ENCODE peak calls at places on chromosomes 11 and 22, in six cellular contexts. One of them, this sample, is unnamed.

GRCh38 chr22:29992341-29993275 is 87.7 kb upstream of the HORMAD2 start:
- DNase-seq in iPS DF 6.9: no peak
- DNase-seq in RWPE2: no peak
- DNase-seq in CD8-positive, alpha-beta T cell: no peak
- DNase-seq in SJSA1: no peak
- DNase-seq in GM23338: peak; percentile 41
- DNase-seq in this sample: no peak

GRCh38 chr22:49025791-49026475 is 801.7 kb downstream of the BRD1 start:
- DNase-seq in GM23338: no peak
- DNase-seq in RWPE2: no peak
- DNase-seq in CD8-positive, alpha-beta T cell: no peak
- DNase-seq in iPS DF 6.9: no peak
- DNase-seq in SJSA1: no peak
- DNase-seq in this sample: no peak

GRCh38 chr22:23531283-23531921 is 48.7 kb downstream of the IGLL1 start:
- DNase-seq in CD8-positive, alpha-beta T cell: no peak
- DNase-seq in GM23338: no peak
- DNase-seq in SJSA1: no peak
- DNase-seq in iPS DF 6.9: no peak
- DNase-seq in RWPE2: peak; percentile 43
- DNase-seq in this sample: no peak

GRCh38 chr11:86660011-86660595 is 12.3 kb downstream of the ME3 start:
- DNase-seq in SJSA1: no peak
- DNase-seq in GM23338: no peak
- DNase-seq in iPS DF 6.9: no peak
- DNase-seq in RWPE2: no peak
- DNase-seq in CD8-positive, alpha-beta T cell: no peak
- DNase-seq in this sample: no peak

GRCh38 chr11:12889243-12889642 is 119.9 kb upstream of the RASSF10 start:
- DNase-seq in CD8-positive, alpha-beta T cell: no peak
- DNase-seq in iPS DF 6.9: no peak
- DNase-seq in GM23338: no peak
- DNase-seq in RWPE2: no peak
- DNase-seq in SJSA1: no peak
- DNase-seq in this sample: no peak

GRCh38 chr11:50412832-50413231 is 380.2 kb downstream of the OR4C45 start:
- DNase-seq in CD8-positive, alpha-beta T cell: no peak
- DNase-seq in GM23338: no peak
- DNase-seq in RWPE2: no peak
- DNase-seq in iPS DF 6.9: no peak
- DNase-seq in SJSA1: no peak
- DNase-seq in this sample: no peak

GRCh38 chr11:111378773-111379499 is at the start of gene POU2AF1:
- DNase-seq in RWPE2: no peak
- DNase-seq in GM23338: peak; percentile 48
- DNase-seq in iPS DF 6.9: no peak
- DNase-seq in SJSA1: no peak
- DNase-seq in CD8-positive, alpha-beta T cell: peak; percentile 46
- DNase-seq in this sample: no peak

GRCh38 chr11:2305862-2306823 is 4.3 kb downstream of the TSPAN32 start:
- DNase-seq in GM23338: no peak
- DNase-seq in SJSA1: peak; percentile 97
- DNase-seq in RWPE2: peak; percentile 19
- DNase-seq in iPS DF 6.9: no peak
- DNase-seq in CD8-positive, alpha-beta T cell: no peak
- DNase-seq in this sample: no peak

GRCh38 chr11:11520231-11521015 is 101.4 kb downstream of the GALNT18 start:
- DNase-seq in RWPE2: no peak
- DNase-seq in GM23338: peak; percentile 23
- DNase-seq in SJSA1: no peak
- DNase-seq in CD8-positive, alpha-beta T cell: no peak
- DNase-seq in iPS DF 6.9: no peak
- DNase-seq in this sample: no peak

GRCh38 chr22:46076651-46077339 is 73.5 kb upstream of the PPARA start:
- DNase-seq in GM23338: peak; percentile 54
- DNase-seq in SJSA1: peak; percentile 95
- DNase-seq in CD8-positive, alpha-beta T cell: no peak
- DNase-seq in iPS DF 6.9: no peak
- DNase-seq in RWPE2: peak; percentile 64
- DNase-seq in this sample: no peak

GRCh38 chr11:117384045-117384444 is 56.4 kb downstream of the CEP164 start:
- DNase-seq in RWPE2: no peak
- DNase-seq in CD8-positive, alpha-beta T cell: no peak
- DNase-seq in GM23338: no peak
- DNase-seq in iPS DF 6.9: no peak
- DNase-seq in SJSA1: no peak
- DNase-seq in this sample: no peak

GRCh38 chr11:120832609-120833221 is 191.2 kb upstream of the TBCEL start:
- DNase-seq in iPS DF 6.9: no peak
- DNase-seq in GM23338: peak; percentile 36
- DNase-seq in RWPE2: no peak
- DNase-seq in CD8-positive, alpha-beta T cell: no peak
- DNase-seq in SJSA1: no peak
- DNase-seq in this sample: no peak

GRCh38 chr22:27490080-27490479 is 311.5 kb downstream of the MN1 start:
- DNase-seq in iPS DF 6.9: no peak
- DNase-seq in CD8-positive, alpha-beta T cell: no peak
- DNase-seq in SJSA1: no peak
- DNase-seq in RWPE2: no peak
- DNase-seq in GM23338: no peak
- DNase-seq in this sample: no peak

GRCh38 chr11:3944198-3944597 is 88.7 kb downstream of the STIM1 start:
- DNase-seq in CD8-positive, alpha-beta T cell: no peak
- DNase-seq in GM23338: no peak
- DNase-seq in RWPE2: no peak
- DNase-seq in iPS DF 6.9: no peak
- DNase-seq in SJSA1: no peak
- DNase-seq in this sample: no peak

GRCh38 chr11:87239001-87239400 is 201.3 kb downstream of the TMEM135 start:
- DNase-seq in iPS DF 6.9: no peak
- DNase-seq in CD8-positive, alpha-beta T cell: no peak
- DNase-seq in SJSA1: no peak
- DNase-seq in GM23338: no peak
- DNase-seq in RWPE2: no peak
- DNase-seq in this sample: no peak

GRCh38 chr11:122724520-122724919 is 69.0 kb downstream of the UBASH3B start:
- DNase-seq in iPS DF 6.9: no peak
- DNase-seq in GM23338: peak; percentile 41
- DNase-seq in RWPE2: no peak
- DNase-seq in CD8-positive, alpha-beta T cell: no peak
- DNase-seq in SJSA1: peak; percentile 9
- DNase-seq in this sample: no peak

DNA sequence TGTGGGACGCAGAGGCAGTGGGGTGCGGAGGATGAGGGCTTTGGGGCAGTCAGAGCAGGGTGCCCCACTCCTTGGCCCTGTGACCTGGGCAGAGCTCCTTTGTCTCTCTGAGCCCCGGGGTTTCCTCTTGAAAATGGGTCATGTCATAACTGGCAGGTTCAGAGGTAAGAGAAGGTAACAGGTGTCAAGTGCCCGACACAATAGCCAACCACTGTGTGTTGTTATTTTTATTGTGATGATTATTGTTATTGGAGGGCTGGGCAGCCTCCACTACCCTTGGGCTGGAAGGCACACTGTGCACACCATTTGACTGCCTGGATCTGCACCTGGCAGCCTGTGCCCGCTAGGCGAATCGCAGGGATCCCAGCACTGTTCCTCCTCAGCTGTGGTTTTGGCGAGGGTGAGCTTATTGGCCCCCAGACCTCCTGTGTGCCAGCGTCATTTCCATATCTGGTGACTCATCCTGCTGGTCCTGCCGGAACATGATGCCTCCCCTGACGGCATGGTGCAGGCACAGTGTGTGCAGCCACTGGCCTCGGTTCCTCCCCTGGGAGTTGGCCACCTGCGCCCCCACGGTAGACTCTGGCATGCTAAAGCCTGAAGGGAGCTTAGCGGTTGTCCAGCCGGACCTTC is 15.4 kb upstream of the SOX10 start:
- DNase-seq in iPS DF 6.9: no peak
- DNase-seq in RWPE2: peak; percentile 88
- DNase-seq in GM23338: no peak
- DNase-seq in CD8-positive, alpha-beta T cell: no peak
- DNase-seq in SJSA1: no peak
- DNase-seq in this sample: no peak
- H3K27ac ChIP-seq in iPS DF 6.9: no peak overlapping the region
- H3K27ac ChIP-seq in RWPE2: peak overlapping the region; percentile 71
- H3K27ac ChIP-seq in GM23338: no peak overlapping the region
- H3K27ac ChIP-seq in CD8-positive, alpha-beta T cell: no peak overlapping the region
- H3K27ac ChIP-seq in SJSA1: no peak overlapping the region
- H3K27ac ChIP-seq in this sample: peak overlapping the region; percentile 98

DNA sequence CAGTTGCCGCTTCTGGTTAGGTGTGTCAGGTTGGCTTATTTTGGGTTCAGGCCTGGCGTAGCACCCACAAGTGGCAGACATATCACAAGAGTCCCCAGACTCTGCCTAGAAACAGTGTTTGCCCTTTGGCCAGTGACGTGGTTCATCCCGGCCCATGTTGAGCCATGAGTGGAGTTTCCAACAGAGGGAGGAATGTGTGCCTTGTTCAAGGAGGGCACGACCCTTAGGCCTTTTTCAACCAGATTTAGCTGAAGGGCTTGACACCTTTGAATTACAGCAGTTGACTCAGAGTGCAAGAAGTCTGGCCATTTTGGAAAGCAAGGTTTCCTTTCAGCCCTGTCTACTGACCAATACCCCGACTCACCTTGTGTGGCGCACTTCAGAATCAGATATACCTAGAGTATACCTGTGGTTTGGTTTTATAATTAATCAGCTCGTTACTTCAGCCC is 15.1 kb upstream of the AIFM3 start:
- DNase-seq in GM23338: no peak
- DNase-seq in SJSA1: no peak
- DNase-seq in CD8-positive, alpha-beta T cell: no peak
- DNase-seq in iPS DF 6.9: no peak
- DNase-seq in RWPE2: no peak
- DNase-seq in this sample: no peak
- H3K27ac ChIP-seq in GM23338: no peak overlapping the region
- H3K27ac ChIP-seq in SJSA1: no peak overlapping the region
- H3K27ac ChIP-seq in CD8-positive, alpha-beta T cell: no peak overlapping the region
- H3K27ac ChIP-seq in iPS DF 6.9: no peak overlapping the region
- H3K27ac ChIP-seq in RWPE2: peak overlapping the region; percentile 85
- H3K27ac ChIP-seq in this sample: no peak overlapping the region

DNA sequence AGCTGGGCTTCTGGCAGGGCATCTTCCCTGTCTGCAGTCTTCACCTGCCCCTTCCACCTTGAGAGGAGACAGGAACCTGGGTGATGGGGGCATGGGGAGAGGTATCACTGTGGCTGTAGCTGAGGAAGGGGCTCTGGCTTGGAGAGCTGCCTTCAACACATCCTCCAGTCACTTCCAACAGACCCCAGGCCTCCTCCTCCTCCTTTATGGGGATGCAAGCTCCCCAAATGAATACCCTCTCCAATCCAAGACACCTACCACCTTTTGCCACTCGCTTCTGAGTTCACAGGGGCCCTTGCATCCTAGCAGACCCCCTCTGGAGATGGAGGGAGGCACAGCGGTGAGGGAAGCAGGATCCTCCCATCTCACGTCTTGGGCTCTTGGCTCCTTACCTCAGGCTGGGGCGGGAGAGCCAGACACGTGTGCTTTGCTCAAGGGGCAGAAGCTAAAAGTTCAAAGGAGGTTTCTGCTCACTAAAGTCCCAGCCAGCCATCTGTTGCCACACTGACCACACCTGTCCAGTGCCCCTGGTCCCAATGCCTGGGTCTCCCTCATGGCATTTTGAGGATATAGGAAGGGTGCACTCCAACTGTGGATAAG is 13.2 kb downstream of the ANKK1 start:
- DNase-seq in CD8-positive, alpha-beta T cell: no peak
- DNase-seq in GM23338: no peak
- DNase-seq in RWPE2: no peak
- DNase-seq in SJSA1: no peak
- DNase-seq in iPS DF 6.9: no peak
- DNase-seq in this sample: no peak
- H3K27ac ChIP-seq in CD8-positive, alpha-beta T cell: no peak overlapping the region
- H3K27ac ChIP-seq in GM23338: no peak overlapping the region
- H3K27ac ChIP-seq in RWPE2: peak overlapping the region; percentile 11
- H3K27ac ChIP-seq in SJSA1: no peak overlapping the region
- H3K27ac ChIP-seq in iPS DF 6.9: no peak overlapping the region
- H3K27ac ChIP-seq in this sample: no peak overlapping the region

GRCh38 chr22:38952382-38952993 is 4.9 kb upstream of the APOBEC3A start:
- DNase-seq in CD8-positive, alpha-beta T cell: no peak
- DNase-seq in iPS DF 6.9: no peak
- DNase-seq in RWPE2: no peak
- DNase-seq in SJSA1: no peak
- DNase-seq in GM23338: no peak
- DNase-seq in this sample: no peak
- H3K27ac ChIP-seq in CD8-positive, alpha-beta T cell: no peak overlapping the region
- H3K27ac ChIP-seq in iPS DF 6.9: no peak overlapping the region
- H3K27ac ChIP-seq in RWPE2: no peak overlapping the region
- H3K27ac ChIP-seq in SJSA1: no peak overlapping the region
- H3K27ac ChIP-seq in GM23338: no peak overlapping the region
- H3K27ac ChIP-seq in this sample: no peak overlapping the region

GRCh38 chr11:62575837-62576236 is 2.1 kb upstream of the EEF1G start:
- DNase-seq in SJSA1: no peak
- DNase-seq in iPS DF 6.9: no peak
- DNase-seq in RWPE2: no peak
- DNase-seq in GM23338: no peak
- DNase-seq in CD8-positive, alpha-beta T cell: no peak
- DNase-seq in this sample: no peak
- H3K27ac ChIP-seq in SJSA1: no peak overlapping the region
- H3K27ac ChIP-seq in iPS DF 6.9: no peak overlapping the region
- H3K27ac ChIP-seq in RWPE2: no peak overlapping the region
- H3K27ac ChIP-seq in GM23338: no peak overlapping the region
- H3K27ac ChIP-seq in CD8-positive, alpha-beta T cell: no peak overlapping the region
- H3K27ac ChIP-seq in this sample: no peak overlapping the region